ENCODE peak calls at places on chromosomes 11 and 22, in five cellular contexts. Z, Q, K, I and A are unnamed samples.

GRCh38 chr11:71342951-71343827 is 90.8 kb upstream of the SHANK2 start:
- DNase-seq in Q (peak), I (peak), Z (peak), K (no peak), A (peak)

GRCh38 chr11:36463781-36464180 is 46.3 kb downstream of the TRAF6 start:
- DNase-seq in Z (no peak), K (no peak), Q (no peak), I (no peak), A (no peak)

GRCh38 chr11:62593434-62594044 is 2.2 kb upstream of the TUT1 start:
- DNase-seq in K (no peak), Q (peak), Z (peak), I (peak), A (peak)

GRCh38 chr11:120775986-120776682 is 247.8 kb upstream of the TBCEL start:
- DNase-seq in K (no peak), Z (no peak), I (no peak), Q (no peak), A (no peak)

GRCh38 chr22:32696089-32696488 is 105.4 kb upstream of the TIMP3 start:
- DNase-seq in Z (no peak), I (no peak), Q (no peak), K (no peak), A (no peak)

GRCh38 chr11:17217395-17217794 is 9.6 kb upstream of the PIK3C2A start:
- DNase-seq in I (no peak), Q (no peak), Z (no peak), K (no peak), A (no peak)

GRCh38 chr22:25482868-25483639 is 81.4 kb upstream of the GRK3 start:
- DNase-seq in K (no peak), Q (no peak), Z (no peak), I (no peak), A (no peak)

GRCh38 chr11:120184371-120184945 is 26.4 kb upstream of the OAF start:
- DNase-seq in I (peak), Z (no peak), K (peak), Q (no peak), A (no peak)

GRCh38 chr11:95148421-95148820 is 58.8 kb downstream of the ENDOD1 start:
- DNase-seq in K (no peak), Z (no peak), I (no peak), Q (no peak), A (peak)

GRCh38 chr22:41288245-41288946 is 2.4 kb upstream of the RANGAP1 start:
- DNase-seq in Z (peak), K (no peak), I (no peak), Q (peak), A (no peak)

GRCh38 chr11:58573451-58574104 is 2.1 kb downstream of the LPXN start:
- DNase-seq in Q (peak), K (no peak), I (peak), Z (peak), A (peak)

GRCh38 chr11:71120346-71120963 is 131.9 kb downstream of the SHANK2 start:
- DNase-seq in K (no peak), Q (peak), I (no peak), Z (peak), A (no peak)

GRCh38 chr22:46585340-46586122 is 34.7 kb upstream of the GRAMD4 start:
- DNase-seq in I (no peak), Z (no peak), Q (no peak), K (no peak), A (no peak)

GRCh38 chr11:15107730-15108515 is 6.8 kb upstream of the INSC start:
- DNase-seq in Q (no peak), K (no peak), Z (no peak), I (no peak), A (no peak)

GRCh38 chr11:83102806-83103205 is 31.1 kb upstream of the RAB30 start:
- DNase-seq in I (no peak), K (no peak), Z (no peak), Q (no peak), A (no peak)

GRCh38 chr11:36115378-36115801 is 171.5 kb downstream of the LDLRAD3 start:
- DNase-seq in K (no peak), Q (no peak), I (no peak), Z (no peak), A (peak)

GRCh38 chr22:30889268-30889995 is 79.1 kb downstream of the MORC2 start:
- DNase-seq in K (peak), Q (no peak), Z (no peak), I (no peak), A (no peak)

GRCh38 chr22:27046603-27047002 is 389.2 kb downstream of the MIAT start:
- DNase-seq in Z (no peak), Q (no peak), I (no peak), K (no peak), A (no peak)

GRCh38 chr11:79441159-79441875 is 487 bp upstream of the TENM4 start:
- DNase-seq in Z (peak), Q (no peak), K (no peak), I (no peak), A (no peak)